ENCODE peak calls at places on chromosomes 12 and 14, in seven cellular contexts. I, R, J, N, C, M and Z are unnamed samples.

GRCh38 chr12:114700392-114701103 is 16.6 kb upstream of the TBX3 start:
- DNase-seq in I (no peak), R (no peak), J (no peak), N (no peak), C (no peak), M (no peak), Z (no peak)

GRCh38 chr12:109299849-109300248 is 9.2 kb downstream of the FOXN4 start:
- DNase-seq in I (no peak), R (no peak), J (no peak), N (no peak), C (no peak), M (no peak), Z (no peak)

GRCh38 chr12:1744932-1745331 is 54.1 kb downstream of the ADIPOR2 start:
- DNase-seq in I (peak; percentile 35), R (no peak), J (no peak), N (no peak), C (no peak), M (no peak), Z (no peak)

GRCh38 chr12:76856018-76856644 is 22.7 kb downstream of the CSRP2 start:
- DNase-seq in I (no peak), R (no peak), J (no peak), N (no peak), C (no peak), M (no peak), Z (no peak)

GRCh38 chr14:69615471-69616407 is 4.3 kb downstream of the SUSD6 start:
- DNase-seq in I (peak; percentile 84), R (no peak), J (peak; percentile 59), N (no peak), C (no peak), M (peak; percentile 62), Z (peak; percentile 19)

GRCh38 chr14:69355955-69356321 is 42.2 kb downstream of the ERH start:
- DNase-seq in I (peak; percentile 78), R (no peak), J (peak; percentile 47), N (peak; percentile 81), C (no peak), M (no peak), Z (no peak)

GRCh38 chr12:75735853-75736252 is 224.4 kb upstream of the KRR1 start:
- DNase-seq in I (no peak), R (no peak), J (no peak), N (no peak), C (no peak), M (no peak), Z (no peak)

GRCh38 chr14:24425704-24426103 is 3.8 kb downstream of the CBLN3 start:
- DNase-seq in I (peak; percentile 83), R (no peak), J (no peak), N (no peak), C (no peak), M (no peak), Z (peak; percentile 76)

GRCh38 chr14:54794796-54795195 is 107.8 kb downstream of the GCH1 start:
- DNase-seq in I (no peak), R (no peak), J (no peak), N (no peak), C (no peak), M (no peak), Z (no peak)

GRCh38 chr12:62799126-62799736 is 135.7 kb downstream of the PPM1H start:
- DNase-seq in I (peak; percentile 72), R (peak; percentile 80), J (no peak), N (no peak), C (no peak), M (peak; percentile 58), Z (no peak)

GRCh38 chr14:86766469-86766868 is 1226.5 kb downstream of the GALC start:
- DNase-seq in I (no peak), R (no peak), J (no peak), N (no peak), C (no peak), M (no peak), Z (no peak)

GRCh38 chr12:25701290-25701689 is 148.2 kb upstream of the LMNTD1 start:
- DNase-seq in I (peak; percentile 81), R (no peak), J (no peak), N (no peak), C (no peak), M (no peak), Z (peak; percentile 75)

GRCh38 chr14:81710232-81710845 is 176.7 kb upstream of the SEL1L start:
- DNase-seq in I (peak; percentile 1), R (peak; percentile 33), J (no peak), N (no peak), C (no peak), M (no peak), Z (peak; percentile 1)

GRCh38 chr12:66035289-66035961 is 95.1 kb downstream of the LLPH start:
- DNase-seq in I (peak; percentile 61), R (no peak), J (no peak), N (no peak), C (no peak), M (no peak), Z (no peak)
- TF ChIP-seq CTCF in I (peak; percentile 56), R (peak; percentile 32), J (peak; percentile 44), N (peak; percentile 28), C (peak; percentile 28), M (no peak), Z (peak; percentile 82)

GRCh38 chr14:55864890-55865655 is 253.1 kb upstream of the PELI2 start:
- DNase-seq in I (no peak), R (peak; percentile 5), J (no peak), N (no peak), C (no peak), M (no peak), Z (no peak)
- TF ChIP-seq CTCF in I (no peak), R (peak; percentile 57), J (no peak), N (no peak), C (peak; percentile 20), M (no peak), Z (peak; percentile 44)

GRCh38 chr12:13229504-13229903 is 33.0 kb downstream of the EMP1 start:
- DNase-seq in I (no peak), R (no peak), J (no peak), N (no peak), C (no peak), M (no peak), Z (no peak)
- TF ChIP-seq CTCF in I (no peak), R (no peak), J (no peak), N (no peak), C (no peak), M (no peak), Z (peak; percentile 2)

DNA sequence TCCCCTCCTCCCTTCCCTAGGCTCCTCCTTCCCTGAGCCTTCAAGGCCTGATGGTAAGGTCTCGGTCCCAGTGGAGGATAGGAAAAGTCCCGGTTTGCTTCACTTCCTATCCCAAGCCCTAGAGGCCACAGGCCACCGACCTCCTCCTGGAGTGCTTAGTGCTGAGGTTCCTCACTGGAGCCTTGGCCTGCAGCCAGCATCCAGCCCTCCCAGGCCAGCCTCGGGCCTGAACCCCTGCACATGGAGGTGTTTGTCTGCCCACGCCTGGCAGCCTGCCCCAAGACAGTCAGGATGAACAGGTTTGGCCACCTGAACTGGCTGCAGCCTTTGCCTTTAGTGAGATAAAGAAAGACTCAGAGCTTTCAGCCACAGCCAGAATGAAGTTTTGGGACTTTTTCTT is 15.8 kb upstream of the KRT7 start:
- DNase-seq in I (no peak), R (no peak), J (no peak), N (peak; percentile 44), C (peak; percentile 92), M (no peak), Z (no peak)
- TF ChIP-seq CTCF in I (no peak), R (no peak), J (no peak), N (no peak), C (no peak), M (no peak), Z (no peak)

GRCh38 chr12:20350495-20350894 is 17.8 kb upstream of the PDE3A start:
- DNase-seq in I (peak; percentile 83), R (no peak), J (no peak), N (no peak), C (no peak), M (no peak), Z (no peak)
- TF ChIP-seq CTCF in I (no peak), R (no peak), J (no peak), N (no peak), C (no peak), M (no peak), Z (no peak)

GRCh38 chr12:20549115-20549719 is 145.9 kb upstream of the SLCO1C1 start:
- DNase-seq in I (peak; percentile 56), R (peak; percentile 35), J (no peak), N (no peak), C (no peak), M (no peak), Z (no peak)
- TF ChIP-seq CTCF in I (peak; percentile 72), R (peak; percentile 40), J (peak; percentile 68), N (peak; percentile 47), C (peak; percentile 50), M (no peak), Z (peak; percentile 37)

GRCh38 chr14:29222671-29223268 is 456.2 kb downstream of the FOXG1 start:
- DNase-seq in I (peak; percentile 73), R (peak; percentile 18), J (no peak), N (no peak), C (no peak), M (no peak), Z (no peak)
- TF ChIP-seq CTCF in I (peak; percentile 78), R (peak; percentile 36), J (peak; percentile 83), N (peak; percentile 17), C (peak; percentile 45), M (no peak), Z (peak; percentile 62)

GRCh38 chr14:65748796-65749195 is 336.3 kb downstream of the FUT8 start:
- DNase-seq in I (no peak), R (no peak), J (no peak), N (no peak), C (no peak), M (no peak), Z (peak; percentile 13)

GRCh38 chr14:65749287-65749686 is 336.8 kb downstream of the FUT8 start:
- DNase-seq in I (no peak), R (no peak), J (no peak), N (no peak), C (no peak), M (no peak), Z (no peak)

GRCh38 chr14:65751510-65751909 is 339.0 kb downstream of the FUT8 start:
- DNase-seq in I (no peak), R (no peak), J (no peak), N (no peak), C (no peak), M (no peak), Z (no peak)

GRCh38 chr14:65750906-65751305 is 338.4 kb downstream of the FUT8 start:
- DNase-seq in I (no peak), R (no peak), J (no peak), N (no peak), C (no peak), M (no peak), Z (no peak)

DNA sequence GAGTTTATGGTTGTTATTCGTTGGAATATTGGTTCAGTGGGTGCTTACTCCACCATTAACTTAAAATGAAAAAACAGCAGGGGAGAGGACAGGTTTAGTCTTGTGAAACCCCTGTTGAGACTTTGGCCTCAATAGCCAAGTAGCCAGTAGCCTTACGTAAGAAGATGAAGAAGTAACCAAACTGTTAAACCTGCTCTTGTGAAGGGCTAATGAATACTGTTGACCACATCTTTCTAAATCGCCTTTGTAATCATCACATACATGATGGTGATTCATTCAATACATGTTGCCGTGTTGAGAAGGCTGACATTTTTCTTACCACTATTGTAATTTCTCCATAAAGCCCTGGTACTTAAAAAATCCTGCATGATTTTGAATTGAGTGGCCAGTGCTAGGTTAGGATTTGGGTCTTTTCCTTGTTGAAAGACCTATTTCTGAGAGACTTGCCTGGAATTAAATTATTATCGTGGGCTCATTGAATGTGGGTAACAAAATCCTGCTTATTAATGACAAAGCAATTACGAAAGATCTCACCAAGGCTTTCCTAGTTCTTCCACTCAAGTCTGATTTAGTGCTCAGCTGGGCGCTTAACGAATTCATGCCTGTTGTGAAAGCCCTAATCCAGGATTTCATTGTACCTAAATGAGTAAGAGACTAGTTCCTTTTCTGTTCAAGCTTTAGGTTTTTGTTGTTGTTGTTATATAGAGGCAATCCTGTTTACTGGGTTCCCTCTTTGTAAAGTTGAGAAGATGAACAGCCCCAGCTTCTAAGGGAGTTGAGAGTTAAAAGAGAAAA is 333.1 kb downstream of the FUT8 start:
- DNase-seq in I (no peak), R (no peak), J (no peak), N (no peak), C (no peak), M (no peak), Z (no peak)
- TF ChIP-seq CTCF in I (no peak), R (no peak), J (no peak), N (no peak), C (no peak), M (no peak), Z (no peak)